ENCODE peak calls at places on chromosomes 16 and 17, in six cellular contexts. I is SIG-M5; T is effector memory CD4-positive, alpha-beta T cell; Q is ascending aorta; O is stomach; U is ELR. M is an unnamed sample.

GRCh38 chr17:60110586-60110985 is 31.9 kb upstream of the HEATR6 start:
- DNase-seq in Q (no peak), U (no peak), T (no peak), O (no peak), I (no peak), M (no peak)

GRCh38 chr17:28901866-28902818 is 737 bp downstream of the DHRS13 start:
- DNase-seq in T (no peak), I (no peak), U (peak), O (peak), Q (no peak), M (peak)

GRCh38 chr16:27242398-27242797 is 26.2 kb downstream of the NSMCE1 start:
- DNase-seq in Q (no peak), U (no peak), T (no peak), O (no peak), I (no peak), M (no peak)

GRCh38 chr17:19578545-19578944 is 44.9 kb downstream of the SLC47A1 start:
- DNase-seq in I (no peak), Q (no peak), U (peak), T (no peak), O (no peak), M (no peak)

GRCh38 chr16:70687172-70687531 is 1.3 kb upstream of the MTSS2 start:
- DNase-seq in T (no peak), U (no peak), O (no peak), Q (no peak), I (no peak), M (no peak)

GRCh38 chr17:27315322-27315721 is 21.4 kb downstream of the WSB1 start:
- DNase-seq in T (no peak), Q (peak), I (no peak), U (no peak), O (peak), M (peak)

GRCh38 chr16:51550785-51551184 is 399.7 kb upstream of the SALL1 start:
- DNase-seq in T (no peak), Q (no peak), I (no peak), O (no peak), U (no peak), M (no peak)

GRCh38 chr16:75130150-75130771 is 13.7 kb upstream of the LDHD start:
- DNase-seq in O (no peak), Q (no peak), T (no peak), U (peak), I (no peak), M (no peak)

GRCh38 chr17:8192070-8192815 is 2.3 kb upstream of the BORCS6 start:
- DNase-seq in Q (peak), T (peak), U (peak), I (peak), O (peak), M (peak)

GRCh38 chr16:661184-661821 is 6.6 kb upstream of the RHOT2 start:
- DNase-seq in I (no peak), U (no peak), O (no peak), Q (no peak), T (no peak), M (no peak)

GRCh38 chr16:67661101-67661661 is 421 bp downstream of the PARD6A start:
- DNase-seq in O (no peak), U (peak), T (no peak), Q (no peak), I (no peak), M (peak)

GRCh38 chr16:88769617-88770458 is 15.2 kb downstream of the PIEZO1 start:
- DNase-seq in I (no peak), Q (no peak), T (no peak), U (peak), O (no peak), M (peak)

M was measured in mucosa of descending colon.